ENCODE peak calls at places on chromosomes 1 and 21, in nine cellular contexts. P is heart right ventricle; O is IMR-90; L is lower lobe of right lung; B is A549; U is activated CD8-positive, alpha-beta T cell treated with anti-CD3 and anti-CD28 coated beads for 36 hours; D is omental fat pad; N is right lobe of liver; G is H9. X is an unnamed sample.

GRCh38 chr21:35508389-35508888 is 459.3 kb upstream of the RUNX1 start:
- DNase-seq in L (peak), U (peak), G (peak), O (peak), D (no peak), B (peak), P (peak), N (peak), X (peak)

GRCh38 chr1:61968869-61969268 is 225.8 kb upstream of the L1TD1 start:
- DNase-seq in L (no peak), B (no peak), N (no peak), G (no peak), P (no peak), U (no peak), D (no peak), O (no peak), X (no peak)

GRCh38 chr1:21655748-21656147 is 13.4 kb downstream of the RAP1GAP start:
- DNase-seq in O (no peak), N (no peak), G (peak), P (no peak), D (no peak), L (no peak), B (peak), U (no peak), X (no peak)

GRCh38 chr1:66143661-66144060 is 351.0 kb downstream of the PDE4B start:
- DNase-seq in D (no peak), O (no peak), L (no peak), B (no peak), U (no peak), G (no peak), N (no peak), P (no peak), X (no peak)

GRCh38 chr1:207240325-207241095 is 81.0 kb upstream of the CD55 start:
- DNase-seq in N (no peak), U (no peak), L (no peak), P (no peak), D (no peak), B (peak), G (no peak), O (peak), X (no peak)

GRCh38 chr21:27219068-27219467 is 252.2 kb upstream of the ADAMTS5 start:
- DNase-seq in O (peak), N (no peak), G (no peak), B (no peak), U (no peak), P (no peak), D (no peak), L (no peak), X (no peak)

GRCh38 chr1:31618916-31619846 is 1.7 kb downstream of the HCRTR1 start:
- DNase-seq in D (no peak), L (no peak), G (no peak), P (no peak), B (no peak), U (no peak), O (no peak), N (no peak), X (no peak)

GRCh38 chr1:172742599-172743500 is 83.9 kb downstream of the FASLG start:
- DNase-seq in G (no peak), L (no peak), P (no peak), U (peak), O (peak), D (no peak), N (no peak), B (peak), X (no peak)

GRCh38 chr21:42538479-42539275 is 25.0 kb downstream of the SLC37A1 start:
- DNase-seq in D (no peak), L (no peak), O (no peak), G (no peak), P (no peak), B (no peak), N (no peak), U (no peak), X (no peak)

GRCh38 chr1:108209456-108210108 is 9.4 kb upstream of the SLC25A24 start:
- DNase-seq in U (peak), G (peak), O (no peak), B (no peak), P (no peak), D (no peak), L (no peak), N (no peak), X (no peak)

GRCh38 chr1:85078903-85079302 is 30.6 kb upstream of the MCOLN3 start:
- DNase-seq in N (no peak), D (no peak), B (peak), U (no peak), O (peak), L (no peak), G (no peak), P (no peak), X (no peak)

GRCh38 chr1:8373547-8374270 is 55.8 kb downstream of the SLC45A1 start:
- DNase-seq in G (no peak), D (no peak), O (peak), U (no peak), B (no peak), N (peak), P (peak), L (peak), X (no peak)

GRCh38 chr21:25506887-25507286 is 100.4 kb downstream of the MRPL39 start:
- DNase-seq in O (peak), U (no peak), L (no peak), B (peak), N (no peak), P (no peak), G (no peak), D (no peak), X (peak)

GRCh38 chr1:110450928-110451327 is at the start of gene PROK1:
- DNase-seq in G (no peak), L (no peak), P (no peak), U (no peak), N (no peak), B (no peak), D (no peak), O (no peak), X (no peak)

GRCh38 chr1:236890152-236891056 is 95.3 kb downstream of the MTR start:
- DNase-seq in O (no peak), G (no peak), D (no peak), N (no peak), B (no peak), P (peak), U (no peak), L (no peak), X (no peak)

GRCh38 chr1:115280073-115280472 is 58.0 kb downstream of the NGF start:
- DNase-seq in G (no peak), N (no peak), O (peak), U (peak), D (no peak), B (no peak), L (no peak), P (no peak), X (peak)

GRCh38 chr1:115277276-115277675 is 60.8 kb downstream of the NGF start:
- DNase-seq in U (no peak), O (peak), B (peak), G (no peak), L (no peak), N (no peak), P (no peak), D (no peak), X (no peak)

GRCh38 chr1:115274467-115274866 is 63.6 kb downstream of the NGF start:
- DNase-seq in G (no peak), O (no peak), N (no peak), L (no peak), P (no peak), U (no peak), D (no peak), B (no peak), X (no peak)

GRCh38 chr1:115278241-115278640 is 59.8 kb downstream of the NGF start:
- DNase-seq in G (no peak), N (no peak), D (no peak), B (no peak), U (no peak), L (no peak), O (no peak), P (no peak), X (no peak)

DNA sequence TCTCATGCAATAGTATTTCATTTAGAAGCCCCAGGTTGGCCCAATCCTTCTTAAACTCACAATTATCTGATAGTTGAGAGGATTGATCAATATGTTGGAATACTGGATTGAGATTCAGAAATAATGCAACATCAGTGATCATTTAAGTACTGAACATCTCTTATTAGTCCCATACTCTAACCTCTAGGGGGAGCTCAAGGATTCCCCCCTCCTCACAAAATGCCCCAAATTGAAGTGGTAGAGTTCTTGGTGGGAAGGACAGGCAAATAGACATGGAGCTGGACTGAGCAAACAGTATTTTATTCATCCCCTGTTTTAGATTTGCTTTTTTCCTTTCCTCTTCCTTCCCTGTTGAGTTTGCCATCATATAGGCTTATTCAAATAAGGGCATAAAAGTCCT is 62.8 kb downstream of the NGF start:
- DNase-seq in L (no peak), G (no peak), O (peak), P (no peak), U (no peak), B (peak), N (no peak), D (no peak), X (no peak)
- TF ChIP-seq CTCF in L (peak), G (peak), O (peak), P (peak), U (peak), B (peak), N (peak), D (no peak), X (peak)

DNA sequence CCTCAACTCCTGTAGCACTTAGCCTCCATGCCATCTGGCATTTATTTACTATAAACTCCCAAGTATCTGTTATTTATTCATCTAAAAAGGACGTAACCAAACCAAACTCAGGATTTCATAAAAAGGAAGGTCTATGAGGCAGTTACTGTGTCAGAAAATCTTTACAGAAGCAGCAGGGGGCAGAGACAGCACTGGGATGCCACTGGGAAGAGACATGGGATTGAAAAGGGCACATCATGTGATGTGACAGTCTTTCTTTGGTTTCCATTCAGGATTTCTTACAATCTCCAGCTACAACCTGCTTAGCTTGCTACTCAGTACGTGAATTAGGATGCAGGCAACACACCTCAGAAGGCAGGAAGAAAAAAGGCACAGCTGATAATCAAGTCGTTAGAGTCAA is 31.2 kb downstream of the SPRTN start:
- DNase-seq in L (no peak), D (no peak), U (no peak), G (no peak), B (no peak), P (no peak), N (no peak), O (no peak), X (no peak)
- TF ChIP-seq CTCF in L (no peak), D (no peak), U (no peak), G (no peak), B (no peak), P (no peak), N (no peak), O (no peak), X (no peak)

GRCh38 chr1:145858238-145858936 is 494 bp downstream of the PIAS3 start:
- DNase-seq in N (peak), G (peak), O (peak), D (no peak), P (peak), L (peak), B (peak), U (peak), X (no peak)

GRCh38 chr1:145859491-145860159 is 744 bp upstream of the PIAS3 start:
- DNase-seq in B (peak), O (peak), G (peak), N (peak), P (peak), D (peak), L (peak), U (peak), X (peak)

GRCh38 chr1:145858937-145859490 is at the start of gene PIAS3:
- DNase-seq in B (peak), G (peak), U (peak), D (peak), N (peak), P (peak), O (peak), L (peak), X (peak)

GRCh38 chr1:145857170-145857569 is 1.7 kb downstream of the PIAS3 start:
- DNase-seq in L (no peak), D (no peak), U (no peak), G (no peak), P (no peak), N (no peak), B (no peak), O (no peak), X (no peak)

DNA sequence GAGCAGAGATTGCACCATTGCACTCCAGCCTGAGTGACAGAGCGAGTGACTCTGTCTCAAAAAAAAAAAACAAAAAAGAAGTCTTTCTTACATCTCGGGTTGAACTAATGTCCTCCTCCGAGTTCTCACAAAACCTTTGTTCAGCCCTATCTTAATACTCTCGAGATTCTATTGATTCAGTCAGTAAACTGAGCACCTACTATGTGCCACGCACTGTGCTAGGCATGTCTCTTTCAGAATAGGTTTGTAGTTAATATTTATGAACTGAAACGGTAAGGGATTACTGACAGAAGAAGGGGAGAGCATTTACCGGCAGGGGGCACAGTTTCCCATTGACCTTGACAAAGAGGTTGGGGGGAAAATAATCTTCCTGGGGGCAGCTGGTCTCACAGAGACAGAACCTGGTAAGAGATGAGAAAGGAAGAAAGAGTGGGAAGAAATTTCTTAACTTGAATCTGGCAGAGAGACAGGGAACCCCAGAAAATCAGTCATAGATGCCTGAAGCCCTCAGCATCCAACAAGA is 3.4 kb downstream of the PIAS3 start:
- DNase-seq in N (no peak), B (no peak), O (no peak), G (no peak), U (no peak), P (no peak), D (no peak), L (no peak), X (no peak)
- TF ChIP-seq CTCF in N (no peak), B (peak), O (no peak), G (no peak), U (no peak), P (no peak), D (no peak), L (no peak), X (no peak)

GRCh38 chr1:163797816-163798215 is 476.1 kb downstream of the NUF2 start:
- DNase-seq in B (no peak), P (no peak), L (no peak), O (no peak), U (no peak), D (no peak), G (no peak), N (no peak), X (no peak)
- TF ChIP-seq CTCF in B (no peak), P (no peak), L (no peak), O (no peak), U (no peak), D (no peak), G (no peak), N (no peak), X (no peak)

DNA sequence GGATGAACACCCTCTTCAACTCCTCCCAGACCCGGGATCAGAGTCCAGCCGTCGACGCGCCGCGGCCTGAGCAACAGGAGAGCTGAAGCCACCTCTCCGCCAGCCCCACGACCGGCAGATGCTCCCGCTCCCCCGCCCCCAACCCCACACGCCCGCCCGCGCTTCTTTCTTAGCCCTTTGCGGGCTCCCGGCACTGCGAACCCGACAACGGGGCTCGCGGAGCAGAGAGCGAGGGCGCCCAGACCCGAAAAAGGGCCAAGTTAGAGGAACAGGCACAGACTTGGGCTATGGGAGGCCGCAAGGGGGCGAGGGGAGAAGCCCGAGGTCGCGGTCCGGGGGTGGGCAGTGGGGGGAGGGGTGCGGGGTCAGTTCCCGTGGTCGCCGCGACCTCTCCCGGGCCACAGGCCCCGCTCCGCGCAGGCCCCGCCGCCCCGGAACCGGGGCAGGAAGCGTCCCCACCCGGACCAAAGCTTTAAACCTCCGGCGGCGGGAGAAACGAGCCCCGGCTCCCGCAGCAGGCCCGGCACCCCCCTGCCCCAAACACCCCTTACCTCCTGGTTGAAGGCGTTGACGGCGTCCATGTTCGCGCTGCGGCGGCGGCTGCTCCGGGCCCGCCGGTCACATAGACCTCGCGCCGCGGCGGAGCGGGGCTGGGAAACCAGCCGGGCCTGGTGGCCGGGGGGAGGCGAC is 661 bp downstream of the SCAF4 start:
- DNase-seq in B (no peak), D (peak), N (peak), U (peak), P (peak), L (peak), O (no peak), G (peak), X (no peak)
- TF ChIP-seq CTCF in B (no peak), D (no peak), N (no peak), U (no peak), P (no peak), L (no peak), O (no peak), G (peak), X (peak)